ENCODE peak calls at places on chromosomes 3 and 15, in nine cellular contexts. One of them, this sample, is unnamed.

GRCh38 chr3:71486831-71487230 is 96.7 kb downstream of the FOXP1 start:
- DNase-seq in GM20000: no peak
- DNase-seq in psoas muscle: no peak
- DNase-seq in nephron progenitor cell: no peak
- DNase-seq in H9: no peak
- DNase-seq in cardiac fibroblast: no peak
- DNase-seq in RWPE1: no peak
- DNase-seq in K562: no peak
- DNase-seq in endothelial cell: no peak
- DNase-seq in this sample: no peak

GRCh38 chr3:42649006-42649405 is 4.5 kb upstream of the ZBTB47 start:
- DNase-seq in cardiac fibroblast: no peak
- DNase-seq in GM20000: no peak
- DNase-seq in psoas muscle: no peak
- DNase-seq in K562: no peak
- DNase-seq in RWPE1: no peak
- DNase-seq in nephron progenitor cell: no peak
- DNase-seq in endothelial cell: no peak
- DNase-seq in H9: no peak
- DNase-seq in this sample: no peak

GRCh38 chr3:174931969-174932368 is 72.8 kb downstream of the NAALADL2 start:
- DNase-seq in endothelial cell: no peak
- DNase-seq in H9: no peak
- DNase-seq in GM20000: no peak
- DNase-seq in nephron progenitor cell: no peak
- DNase-seq in RWPE1: no peak
- DNase-seq in K562: no peak
- DNase-seq in cardiac fibroblast: no peak
- DNase-seq in psoas muscle: no peak
- DNase-seq in this sample: no peak

GRCh38 chr3:52787246-52787645 is 7.3 kb upstream of the ITIH3 start:
- DNase-seq in endothelial cell: no peak
- DNase-seq in cardiac fibroblast: no peak
- DNase-seq in RWPE1: no peak
- DNase-seq in psoas muscle: no peak
- DNase-seq in H9: no peak
- DNase-seq in K562: no peak
- DNase-seq in GM20000: no peak
- DNase-seq in nephron progenitor cell: no peak
- DNase-seq in this sample: no peak

GRCh38 chr3:3714572-3714971 is 84.7 kb upstream of the LRRN1 start:
- DNase-seq in RWPE1: no peak
- DNase-seq in K562: no peak
- DNase-seq in GM20000: no peak
- DNase-seq in nephron progenitor cell: no peak
- DNase-seq in cardiac fibroblast: no peak
- DNase-seq in endothelial cell: no peak
- DNase-seq in H9: no peak
- DNase-seq in psoas muscle: no peak
- DNase-seq in this sample: no peak

GRCh38 chr3:32442766-32443165 is 51.1 kb downstream of the CMTM7 start:
- DNase-seq in nephron progenitor cell: no peak
- DNase-seq in psoas muscle: no peak
- DNase-seq in H9: no peak
- DNase-seq in cardiac fibroblast: peak
- DNase-seq in RWPE1: no peak
- DNase-seq in endothelial cell: no peak
- DNase-seq in K562: no peak
- DNase-seq in GM20000: no peak
- DNase-seq in this sample: no peak

GRCh38 chr15:25333049-25333448 is 105.8 kb downstream of the UBE3A start:
- DNase-seq in endothelial cell: no peak
- DNase-seq in nephron progenitor cell: no peak
- DNase-seq in GM20000: no peak
- DNase-seq in K562: no peak
- DNase-seq in RWPE1: no peak
- DNase-seq in H9: no peak
- DNase-seq in psoas muscle: no peak
- DNase-seq in cardiac fibroblast: no peak
- DNase-seq in this sample: no peak

GRCh38 chr15:85872125-85872524 is 77.4 kb upstream of the KLHL25 start:
- DNase-seq in nephron progenitor cell: no peak
- DNase-seq in RWPE1: no peak
- DNase-seq in endothelial cell: no peak
- DNase-seq in K562: no peak
- DNase-seq in psoas muscle: no peak
- DNase-seq in cardiac fibroblast: no peak
- DNase-seq in H9: no peak
- DNase-seq in GM20000: no peak
- DNase-seq in this sample: no peak

GRCh38 chr3:13549513-13550256 is 760 bp downstream of the FBLN2 start:
- DNase-seq in endothelial cell: no peak
- DNase-seq in psoas muscle: no peak
- DNase-seq in H9: no peak
- DNase-seq in nephron progenitor cell: no peak
- DNase-seq in GM20000: no peak
- DNase-seq in cardiac fibroblast: no peak
- DNase-seq in RWPE1: no peak
- DNase-seq in K562: no peak
- DNase-seq in this sample: no peak

GRCh38 chr3:139520028-139520737 is 19.4 kb downstream of the RBP1 start:
- DNase-seq in GM20000: peak
- DNase-seq in H9: peak
- DNase-seq in nephron progenitor cell: no peak
- DNase-seq in K562: peak
- DNase-seq in endothelial cell: peak
- DNase-seq in RWPE1: peak
- DNase-seq in cardiac fibroblast: peak
- DNase-seq in psoas muscle: no peak
- DNase-seq in this sample: no peak

GRCh38 chr3:122000936-122001605 is 21.0 kb downstream of the ILDR1 start:
- DNase-seq in psoas muscle: no peak
- DNase-seq in cardiac fibroblast: no peak
- DNase-seq in GM20000: no peak
- DNase-seq in endothelial cell: no peak
- DNase-seq in K562: peak
- DNase-seq in H9: peak
- DNase-seq in RWPE1: no peak
- DNase-seq in nephron progenitor cell: no peak
- DNase-seq in this sample: no peak

GRCh38 chr3:53843195-53844177 is 2.7 kb downstream of the CHDH start:
- DNase-seq in endothelial cell: no peak
- DNase-seq in K562: no peak
- DNase-seq in psoas muscle: no peak
- DNase-seq in GM20000: peak
- DNase-seq in H9: no peak
- DNase-seq in RWPE1: no peak
- DNase-seq in cardiac fibroblast: no peak
- DNase-seq in nephron progenitor cell: no peak
- DNase-seq in this sample: peak

GRCh38 chr15:81338422-81339007 is 14.6 kb upstream of the STARD5 start:
- DNase-seq in nephron progenitor cell: no peak
- DNase-seq in psoas muscle: peak
- DNase-seq in endothelial cell: no peak
- DNase-seq in cardiac fibroblast: peak
- DNase-seq in RWPE1: peak
- DNase-seq in K562: no peak
- DNase-seq in H9: no peak
- DNase-seq in GM20000: no peak
- DNase-seq in this sample: no peak

GRCh38 chr15:91478717-91479191 is 374.8 kb upstream of the SLCO3A1 start:
- DNase-seq in cardiac fibroblast: no peak
- DNase-seq in endothelial cell: no peak
- DNase-seq in GM20000: no peak
- DNase-seq in nephron progenitor cell: no peak
- DNase-seq in K562: peak
- DNase-seq in H9: no peak
- DNase-seq in psoas muscle: no peak
- DNase-seq in RWPE1: no peak
- DNase-seq in this sample: no peak

GRCh38 chr15:64348455-64348854 is 7.5 kb downstream of the CSNK1G1 start:
- DNase-seq in psoas muscle: no peak
- DNase-seq in GM20000: no peak
- DNase-seq in endothelial cell: no peak
- DNase-seq in nephron progenitor cell: no peak
- DNase-seq in cardiac fibroblast: no peak
- DNase-seq in K562: no peak
- DNase-seq in RWPE1: no peak
- DNase-seq in H9: no peak
- DNase-seq in this sample: no peak

GRCh38 chr3:85020828-85021227 is 62.0 kb downstream of the CADM2 start:
- DNase-seq in K562: no peak
- DNase-seq in cardiac fibroblast: no peak
- DNase-seq in H9: no peak
- DNase-seq in nephron progenitor cell: no peak
- DNase-seq in endothelial cell: no peak
- DNase-seq in RWPE1: no peak
- DNase-seq in GM20000: no peak
- DNase-seq in psoas muscle: no peak
- DNase-seq in this sample: no peak

GRCh38 chr15:81273200-81273599 is 50.7 kb downstream of the STARD5 start:
- DNase-seq in cardiac fibroblast: no peak
- DNase-seq in GM20000: no peak
- DNase-seq in K562: no peak
- DNase-seq in H9: no peak
- DNase-seq in endothelial cell: no peak
- DNase-seq in RWPE1: no peak
- DNase-seq in psoas muscle: no peak
- DNase-seq in nephron progenitor cell: no peak
- DNase-seq in this sample: no peak

GRCh38 chr3:46386206-46386605 is 15.5 kb downstream of the CCR5 start:
- DNase-seq in GM20000: no peak
- DNase-seq in H9: no peak
- DNase-seq in endothelial cell: no peak
- DNase-seq in cardiac fibroblast: peak
- DNase-seq in nephron progenitor cell: no peak
- DNase-seq in psoas muscle: no peak
- DNase-seq in RWPE1: peak
- DNase-seq in K562: no peak
- DNase-seq in this sample: no peak

GRCh38 chr3:169769287-169770181 is at the start of gene ACTRT3:
- DNase-seq in cardiac fibroblast: peak
- DNase-seq in endothelial cell: peak
- DNase-seq in RWPE1: peak
- DNase-seq in GM20000: peak
- DNase-seq in K562: no peak
- DNase-seq in H9: peak
- DNase-seq in nephron progenitor cell: peak
- DNase-seq in psoas muscle: peak
- DNase-seq in this sample: peak

GRCh38 chr3:194893121-194893979 is 207.7 kb downstream of the FAM43A start:
- DNase-seq in endothelial cell: no peak
- DNase-seq in H9: no peak
- DNase-seq in cardiac fibroblast: no peak
- DNase-seq in RWPE1: no peak
- DNase-seq in nephron progenitor cell: no peak
- DNase-seq in GM20000: no peak
- DNase-seq in K562: no peak
- DNase-seq in psoas muscle: no peak
- DNase-seq in this sample: no peak

GRCh38 chr3:179272385-179272784 is 21.5 kb upstream of the KCNMB3 start:
- DNase-seq in GM20000: no peak
- DNase-seq in RWPE1: no peak
- DNase-seq in H9: no peak
- DNase-seq in endothelial cell: peak
- DNase-seq in cardiac fibroblast: peak
- DNase-seq in psoas muscle: no peak
- DNase-seq in K562: no peak
- DNase-seq in nephron progenitor cell: no peak
- DNase-seq in this sample: no peak
- TF ChIP-seq CTCF in GM20000: no peak
- TF ChIP-seq CTCF in RWPE1: no peak
- TF ChIP-seq CTCF in H9: peak
- TF ChIP-seq CTCF in endothelial cell: no peak
- TF ChIP-seq CTCF in cardiac fibroblast: peak
- TF ChIP-seq CTCF in psoas muscle: peak
- TF ChIP-seq CTCF in K562: no peak
- TF ChIP-seq CTCF in nephron progenitor cell: no peak
- TF ChIP-seq CTCF in this sample: peak

GRCh38 chr3:161508852-161509477 is 12.4 kb downstream of the OTOL1 start:
- DNase-seq in nephron progenitor cell: no peak
- DNase-seq in cardiac fibroblast: peak
- DNase-seq in GM20000: peak
- DNase-seq in RWPE1: peak
- DNase-seq in H9: no peak
- DNase-seq in K562: no peak
- DNase-seq in endothelial cell: no peak
- DNase-seq in psoas muscle: no peak
- DNase-seq in this sample: peak
- TF ChIP-seq CTCF in nephron progenitor cell: no peak
- TF ChIP-seq CTCF in cardiac fibroblast: no peak
- TF ChIP-seq CTCF in GM20000: peak
- TF ChIP-seq CTCF in RWPE1: peak
- TF ChIP-seq CTCF in H9: peak
- TF ChIP-seq CTCF in K562: no peak
- TF ChIP-seq CTCF in endothelial cell: peak
- TF ChIP-seq CTCF in psoas muscle: no peak
- TF ChIP-seq CTCF in this sample: peak

GRCh38 chr3:184748219-184749135 is 36.6 kb upstream of the MAGEF1 start:
- DNase-seq in nephron progenitor cell: no peak
- DNase-seq in psoas muscle: no peak
- DNase-seq in GM20000: peak
- DNase-seq in cardiac fibroblast: peak
- DNase-seq in K562: peak
- DNase-seq in RWPE1: peak
- DNase-seq in H9: peak
- DNase-seq in endothelial cell: peak
- DNase-seq in this sample: peak
- TF ChIP-seq CTCF in nephron progenitor cell: peak
- TF ChIP-seq CTCF in psoas muscle: no peak
- TF ChIP-seq CTCF in GM20000: no peak
- TF ChIP-seq CTCF in cardiac fibroblast: peak
- TF ChIP-seq CTCF in K562: peak
- TF ChIP-seq CTCF in RWPE1: peak
- TF ChIP-seq CTCF in H9: peak
- TF ChIP-seq CTCF in endothelial cell: no peak
- TF ChIP-seq CTCF in this sample: no peak

DNA sequence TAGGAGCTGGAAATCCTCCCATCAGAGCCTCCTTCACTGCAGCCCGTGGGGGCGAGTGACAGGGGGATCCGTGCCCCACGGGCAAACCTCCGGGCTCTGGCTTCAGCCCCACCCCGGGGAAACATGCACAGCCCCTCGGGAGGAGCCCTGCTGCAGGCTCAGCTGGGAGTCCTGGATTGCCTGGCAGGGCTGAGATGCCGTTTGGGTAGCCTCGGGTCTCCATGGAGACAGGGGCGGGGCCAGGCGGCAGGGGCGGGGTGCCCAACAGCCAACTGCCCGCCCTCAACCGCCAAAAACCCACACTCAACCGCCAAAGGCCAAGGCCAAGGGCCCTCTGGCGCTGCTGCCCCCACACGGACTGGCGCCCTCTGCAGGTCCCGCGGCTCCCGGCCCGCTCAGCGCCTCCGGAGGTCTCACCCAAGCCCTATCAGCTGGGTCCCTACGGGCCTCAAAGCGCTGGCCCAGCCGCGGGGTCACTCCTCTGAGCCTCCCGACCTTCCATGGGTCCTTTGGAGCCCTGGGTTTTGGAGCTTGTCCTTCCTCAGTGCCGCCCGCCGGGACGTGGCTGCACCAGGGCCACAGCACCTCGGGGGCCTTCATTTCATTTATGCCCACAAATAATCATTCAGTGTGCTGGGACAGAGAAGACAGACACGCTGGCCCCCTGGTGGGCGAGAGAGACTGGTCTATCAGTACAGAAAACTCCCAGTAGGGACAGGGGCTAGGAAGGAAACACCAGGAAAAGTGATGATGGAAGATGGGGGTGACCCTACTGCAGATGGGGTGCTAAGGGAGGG is 33.5 kb upstream of the ACAD9 start:
- DNase-seq in K562: peak
- DNase-seq in GM20000: peak
- DNase-seq in cardiac fibroblast: peak
- DNase-seq in psoas muscle: peak
- DNase-seq in nephron progenitor cell: peak
- DNase-seq in H9: peak
- DNase-seq in endothelial cell: peak
- DNase-seq in RWPE1: peak
- DNase-seq in this sample: peak
- TF ChIP-seq CTCF in K562: peak
- TF ChIP-seq CTCF in GM20000: peak
- TF ChIP-seq CTCF in cardiac fibroblast: peak
- TF ChIP-seq CTCF in psoas muscle: peak
- TF ChIP-seq CTCF in nephron progenitor cell: peak
- TF ChIP-seq CTCF in H9: peak
- TF ChIP-seq CTCF in endothelial cell: peak
- TF ChIP-seq CTCF in RWPE1: peak
- TF ChIP-seq CTCF in this sample: peak